ENCODE peak calls at places on chromosomes 13 and 19, in seven cellular contexts. W is ascending aorta, K is heart left ventricle, F is NB4, D is coronary artery, H is PC-9, V is right lobe of liver. U is an unnamed sample.

GRCh38 chr19:13430790-13431582 is 75.3 kb downstream of the CACNA1A start:
- DNase-seq in D (no peak), W (no peak), V (peak; percentile 58), H (peak; percentile 35), F (peak; percentile 46), K (no peak), U (peak; percentile 50)

GRCh38 chr19:8592231-8593009 is 15.2 kb upstream of the MYO1F start:
- DNase-seq in W (peak; percentile 95), H (no peak), K (peak; percentile 96), D (peak; percentile 98), F (peak; percentile 67), V (peak; percentile 91), U (peak; percentile 99)

GRCh38 chr19:400976-401835 is 7.7 kb downstream of the C2CD4C start:
- DNase-seq in K (peak; percentile 27), D (no peak), W (no peak), H (no peak), V (peak; percentile 46), F (no peak), U (no peak)

GRCh38 chr19:14497347-14497921 is 1.5 kb upstream of the GIPC1 start:
- DNase-seq in F (no peak), K (no peak), D (no peak), V (peak; percentile 84), W (no peak), H (peak; percentile 60), U (no peak)

GRCh38 chr13:104678161-104678560 is 1611.9 kb upstream of the SLC10A2 start:
- DNase-seq in V (no peak), H (no peak), F (no peak), D (no peak), W (no peak), K (no peak), U (no peak)

GRCh38 chr19:33436360-33437345 is 63.1 kb downstream of the CEBPG start:
- DNase-seq in D (no peak), V (peak; percentile 53), F (no peak), H (no peak), W (no peak), K (peak; percentile 53), U (no peak)

GRCh38 chr13:109647046-109647445 is 139.3 kb downstream of the IRS2 start:
- DNase-seq in K (no peak), V (no peak), W (no peak), H (peak; percentile 33), D (no peak), F (peak; percentile 82), U (peak; percentile 92)

GRCh38 chr13:30580852-30581502 is 36.7 kb upstream of the USPL1 start:
- DNase-seq in K (no peak), V (no peak), H (peak; percentile 7), W (no peak), F (no peak), D (no peak), U (no peak)

GRCh38 chr13:30559274-30559673 is 58.4 kb upstream of the USPL1 start:
- DNase-seq in H (no peak), K (no peak), W (no peak), F (no peak), D (no peak), V (no peak), U (no peak)

GRCh38 chr19:16433986-16434385 is 37.8 kb downstream of the EPS15L1 start:
- DNase-seq in F (no peak), D (no peak), V (no peak), W (no peak), H (no peak), K (no peak), U (no peak)

GRCh38 chr19:6273701-6274601 is 5.8 kb downstream of the MLLT1 start:
- DNase-seq in D (peak; percentile 98), F (peak; percentile 84), V (peak; percentile 93), H (no peak), W (peak; percentile 79), K (peak; percentile 88), U (peak; percentile 82)

GRCh38 chr13:42996584-42996983 is 4.5 kb upstream of the EPSTI1 start:
- DNase-seq in W (no peak), D (no peak), K (no peak), F (peak; percentile 25), V (no peak), H (peak; percentile 24), U (peak; percentile 96)

GRCh38 chr13:34464011-34464410 is 478.1 kb upstream of the NBEA start:
- DNase-seq in D (no peak), H (no peak), K (no peak), V (no peak), W (no peak), F (no peak), U (no peak)

GRCh38 chr13:60520902-60521563 is 124.0 kb downstream of the TDRD3 start:
- DNase-seq in F (no peak), D (no peak), W (no peak), K (no peak), V (no peak), H (no peak), U (no peak)

GRCh38 chr13:24511019-24511823 is 1.4 kb downstream of the PARP4 start:
- DNase-seq in W (no peak), H (peak; percentile 63), V (no peak), F (peak; percentile 79), K (no peak), D (no peak), U (peak; percentile 94)

GRCh38 chr13:28558567-28558966 is 63.6 kb upstream of the FLT1 start:
- DNase-seq in K (no peak), W (no peak), V (no peak), H (no peak), D (no peak), F (no peak), U (peak; percentile 49)

GRCh38 chr13:39038569-39038898 is 278 bp downstream of the NHLRC3 start:
- DNase-seq in K (no peak), W (no peak), F (peak; percentile 70), D (no peak), V (peak; percentile 62), H (no peak), U (no peak)

GRCh38 chr19:4908311-4908710 is 990 bp upstream of the UHRF1 start:
- DNase-seq in W (no peak), F (no peak), K (no peak), V (no peak), D (no peak), H (no peak), U (no peak)

GRCh38 chr19:45769054-45769782 is at the start of gene SIX5:
- DNase-seq in D (peak; percentile 98), K (peak; percentile 99), V (peak; percentile 99), F (peak; percentile 94), H (peak; percentile 99), W (peak; percentile 79), U (peak; percentile 99)

GRCh38 chr19:45768644-45769053 is 403 bp downstream of the SIX5 start:
- DNase-seq in D (no peak), H (peak; percentile 41), W (no peak), F (peak; percentile 66), V (no peak), K (peak; percentile 76), U (peak; percentile 52)

GRCh38 chr19:45771331-45771933 is 2.4 kb upstream of the SIX5 start:
- DNase-seq in K (peak; percentile 73), D (no peak), H (no peak), W (no peak), V (peak; percentile 68), F (no peak), U (no peak)

GRCh38 chr19:45770192-45771101 is 1.4 kb upstream of the SIX5 start:
- DNase-seq in V (peak; percentile 99), D (peak; percentile 99), H (peak; percentile 92), F (peak; percentile 85), W (peak; percentile 89), K (peak; percentile 96), U (peak; percentile 99)

DNA sequence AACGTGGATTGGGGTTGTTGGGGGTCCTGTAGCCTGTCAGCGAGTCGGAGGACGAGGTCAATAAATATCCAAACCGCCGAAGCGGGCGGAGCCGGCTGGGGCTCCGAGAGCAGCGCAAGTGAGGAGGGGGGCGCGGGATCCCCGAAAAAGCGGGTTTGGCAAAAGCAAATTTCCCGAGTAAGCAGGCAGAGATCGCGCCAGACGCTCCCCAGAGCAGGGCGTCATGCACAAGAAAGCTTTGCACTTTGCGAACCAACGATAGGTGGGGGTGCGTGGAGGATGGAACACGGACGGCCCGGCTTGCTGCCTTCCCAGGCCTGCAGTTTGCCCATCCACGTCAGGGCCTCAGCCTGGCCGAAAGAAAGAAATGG is 754 bp upstream of the SIX5 start:
- DNase-seq in V (peak; percentile 73), H (no peak), W (no peak), F (no peak), K (peak; percentile 72), D (no peak), U (peak; percentile 69)
- TF ChIP-seq CTCF in V (no peak), H (no peak), W (no peak), F (no peak), K (no peak), D (no peak), U (no peak)

DNA sequence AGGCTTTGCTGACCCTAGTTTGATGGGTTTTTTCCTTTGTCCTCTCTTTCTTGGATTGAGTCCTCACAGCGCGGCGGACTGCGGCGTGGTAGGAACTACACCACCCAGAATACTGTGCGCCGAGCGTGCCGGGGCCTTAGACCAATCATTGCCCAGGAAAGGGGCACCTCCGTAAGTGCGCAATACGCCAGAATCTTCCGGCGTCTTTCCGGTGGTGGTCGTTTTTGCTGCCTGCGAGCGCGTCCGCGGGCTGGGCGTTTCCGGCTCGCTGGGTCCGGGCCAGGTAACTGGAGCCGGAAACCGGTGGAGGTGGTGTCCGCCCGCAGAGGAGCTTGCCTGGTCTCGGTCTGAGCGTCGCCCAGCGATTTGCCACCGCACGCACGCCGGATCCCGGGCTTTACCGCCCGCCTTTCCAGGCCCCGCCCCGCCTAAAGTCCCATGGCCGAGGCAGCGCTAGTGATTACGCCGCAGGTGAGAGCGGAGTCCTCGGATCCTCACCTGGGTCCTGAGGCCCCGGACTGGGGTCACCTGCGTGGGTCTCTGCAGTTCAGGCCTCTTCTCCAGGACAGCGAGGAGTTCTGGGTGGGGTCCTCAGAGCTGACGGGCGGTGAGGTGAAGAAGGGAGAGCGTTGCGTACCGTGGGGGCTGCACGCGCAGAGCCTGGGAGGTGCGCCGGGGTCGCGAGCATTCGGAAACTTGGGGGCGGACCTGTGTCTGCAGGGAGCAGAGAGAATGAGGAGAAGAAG is at the start of gene ZNF549:
- DNase-seq in F (peak; percentile 88), H (peak; percentile 94), V (peak; percentile 91), W (peak; percentile 63), D (peak; percentile 93), K (peak; percentile 91), U (peak; percentile 94)
- H3K4me3 ChIP-seq in F (peak within 1 kb of the TSS; percentile 79), H (peak within 1 kb of the TSS; percentile 86), V (peak within 1 kb of the TSS; percentile 61), W (peak within 1 kb of the TSS; percentile 85), D (peak within 1 kb of the TSS; percentile 92), K (peak within 1 kb of the TSS; percentile 81), U (peak within 1 kb of the TSS; percentile 97)

GRCh38 chr13:80454245-80454644 is 113.3 kb upstream of the SPRY2 start:
- DNase-seq in K (no peak), W (no peak), V (no peak), F (peak; percentile 94), H (no peak), D (no peak), U (peak; percentile 89)

GRCh38 chr13:80447747-80448146 is 106.8 kb upstream of the SPRY2 start:
- DNase-seq in K (no peak), W (no peak), F (no peak), D (no peak), V (no peak), H (no peak), U (no peak)

GRCh38 chr13:80448725-80449124 is 107.8 kb upstream of the SPRY2 start:
- DNase-seq in F (peak; percentile 9), K (no peak), D (no peak), W (no peak), H (no peak), V (no peak), U (no peak)

GRCh38 chr13:80452279-80452678 is 111.4 kb upstream of the SPRY2 start:
- DNase-seq in H (no peak), V (no peak), K (no peak), D (no peak), F (no peak), W (no peak), U (no peak)
- TF ChIP-seq CTCF in H (no peak), V (no peak), K (no peak), D (no peak), F (no peak), W (no peak), U (no peak)

GRCh38 chr19:50435221-50435620 is 2.5 kb downstream of the MYBPC2 start:
- DNase-seq in K (no peak), D (no peak), V (no peak), H (no peak), F (no peak), W (no peak), U (no peak)
- H3K4me3 ChIP-seq in K (no peak overlapping the region), D (no peak overlapping the region), V (no peak overlapping the region), H (no peak overlapping the region), F (no peak overlapping the region), W (no peak overlapping the region), U (no peak overlapping the region)

U was measured in choroid plexus epithelial cell.